ENCODE peak calls at places on chromosomes 3 and 15, in five cellular contexts. One of them, this sample, is unnamed.

GRCh38 chr3:48656061-48656840 is 6.4 kb downstream of the CELSR3 start:
- DNase-seq in ovary: peak
- DNase-seq in IMR-90: peak
- DNase-seq in GM12878: no peak
- DNase-seq in testis: peak
- DNase-seq in this sample: peak

GRCh38 chr3:117892991-117893390 is 1141.7 kb downstream of the IGSF11 start:
- DNase-seq in ovary: no peak
- DNase-seq in IMR-90: no peak
- DNase-seq in GM12878: no peak
- DNase-seq in testis: no peak
- DNase-seq in this sample: no peak

GRCh38 chr15:76439542-76439941 is 103.0 kb downstream of the ISL2 start:
- DNase-seq in ovary: no peak
- DNase-seq in IMR-90: no peak
- DNase-seq in GM12878: no peak
- DNase-seq in testis: no peak
- DNase-seq in this sample: no peak

GRCh38 chr15:38128389-38128788 is 124.2 kb upstream of the SPRED1 start:
- DNase-seq in ovary: no peak
- DNase-seq in IMR-90: peak
- DNase-seq in GM12878: no peak
- DNase-seq in testis: peak
- DNase-seq in this sample: no peak

GRCh38 chr3:126553284-126553811 is 5.4 kb downstream of the C3orf22 start:
- DNase-seq in ovary: peak
- DNase-seq in IMR-90: no peak
- DNase-seq in GM12878: no peak
- DNase-seq in testis: no peak
- DNase-seq in this sample: peak

GRCh38 chr3:133377396-133377795 is 22.5 kb upstream of the BFSP2 start:
- DNase-seq in ovary: no peak
- DNase-seq in IMR-90: peak
- DNase-seq in GM12878: no peak
- DNase-seq in testis: peak
- DNase-seq in this sample: peak

GRCh38 chr3:70702132-70702531 is 389.7 kb upstream of the MDFIC2 start:
- DNase-seq in ovary: no peak
- DNase-seq in IMR-90: no peak
- DNase-seq in GM12878: no peak
- DNase-seq in testis: no peak
- DNase-seq in this sample: no peak

GRCh38 chr3:99172736-99173657 is 271.5 kb upstream of the DCBLD2 start:
- DNase-seq in ovary: no peak
- DNase-seq in IMR-90: peak
- DNase-seq in GM12878: peak
- DNase-seq in testis: peak
- DNase-seq in this sample: peak

GRCh38 chr15:65008989-65009388 is 19.3 kb upstream of the SPG21 start:
- DNase-seq in ovary: no peak
- DNase-seq in IMR-90: no peak
- DNase-seq in GM12878: no peak
- DNase-seq in testis: no peak
- DNase-seq in this sample: no peak

GRCh38 chr3:22117751-22118346 is 366.8 kb upstream of the ZNF385D start:
- DNase-seq in ovary: no peak
- DNase-seq in IMR-90: peak
- DNase-seq in GM12878: no peak
- DNase-seq in testis: no peak
- DNase-seq in this sample: no peak

GRCh38 chr15:39704684-39705083 is 78.0 kb downstream of the FSIP1 start:
- DNase-seq in ovary: no peak
- DNase-seq in IMR-90: peak
- DNase-seq in GM12878: no peak
- DNase-seq in testis: no peak
- DNase-seq in this sample: no peak

GRCh38 chr3:161070980-161071663 is 34.0 kb downstream of the B3GALNT1 start:
- DNase-seq in ovary: no peak
- DNase-seq in IMR-90: no peak
- DNase-seq in GM12878: no peak
- DNase-seq in testis: no peak
- DNase-seq in this sample: no peak

GRCh38 chr3:157116017-157116416 is 43.9 kb downstream of the CCNL1 start:
- DNase-seq in ovary: no peak
- DNase-seq in IMR-90: no peak
- DNase-seq in GM12878: no peak
- DNase-seq in testis: no peak
- DNase-seq in this sample: no peak

DNA sequence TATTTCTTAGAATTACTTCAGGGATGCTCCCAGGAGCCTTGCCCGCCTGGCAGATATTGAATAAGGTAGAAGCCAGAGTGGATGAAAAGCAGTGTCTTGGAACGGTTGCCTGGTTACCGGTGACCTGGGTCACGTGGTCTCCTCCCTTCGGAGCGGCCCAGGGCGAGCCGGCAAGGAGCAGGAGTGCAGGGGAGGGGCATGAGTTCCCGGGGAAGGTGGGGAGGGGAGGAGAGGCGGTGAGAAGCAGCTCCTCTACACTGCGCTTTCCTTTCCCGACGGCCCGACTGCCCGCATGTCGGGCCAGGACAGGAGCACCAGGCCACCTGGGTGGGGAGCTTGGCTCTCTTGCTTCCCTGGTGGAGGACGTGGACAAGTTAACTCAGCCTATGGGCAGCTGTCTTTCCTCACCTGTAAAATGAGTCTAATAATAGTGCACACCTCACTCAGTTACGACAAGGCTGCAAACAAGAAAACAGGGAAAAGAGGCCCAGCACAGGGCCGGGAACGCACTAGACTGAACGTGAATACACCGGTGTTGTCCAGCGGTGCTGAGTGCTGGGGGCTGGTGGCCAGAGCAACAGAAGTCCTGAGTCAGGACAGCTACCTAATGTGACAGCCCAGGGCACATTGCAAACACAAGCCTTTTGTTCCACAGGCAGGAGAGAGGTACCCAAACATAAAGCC is 198.3 kb downstream of the ADAMTS9 start:
- DNase-seq in ovary: peak
- DNase-seq in IMR-90: no peak
- DNase-seq in GM12878: no peak
- DNase-seq in testis: peak
- DNase-seq in this sample: peak
- TF ChIP-seq CTCF in ovary: no peak
- TF ChIP-seq CTCF in IMR-90: no peak
- TF ChIP-seq CTCF in GM12878: no peak
- TF ChIP-seq CTCF in testis: no peak
- TF ChIP-seq CTCF in this sample: no peak

DNA sequence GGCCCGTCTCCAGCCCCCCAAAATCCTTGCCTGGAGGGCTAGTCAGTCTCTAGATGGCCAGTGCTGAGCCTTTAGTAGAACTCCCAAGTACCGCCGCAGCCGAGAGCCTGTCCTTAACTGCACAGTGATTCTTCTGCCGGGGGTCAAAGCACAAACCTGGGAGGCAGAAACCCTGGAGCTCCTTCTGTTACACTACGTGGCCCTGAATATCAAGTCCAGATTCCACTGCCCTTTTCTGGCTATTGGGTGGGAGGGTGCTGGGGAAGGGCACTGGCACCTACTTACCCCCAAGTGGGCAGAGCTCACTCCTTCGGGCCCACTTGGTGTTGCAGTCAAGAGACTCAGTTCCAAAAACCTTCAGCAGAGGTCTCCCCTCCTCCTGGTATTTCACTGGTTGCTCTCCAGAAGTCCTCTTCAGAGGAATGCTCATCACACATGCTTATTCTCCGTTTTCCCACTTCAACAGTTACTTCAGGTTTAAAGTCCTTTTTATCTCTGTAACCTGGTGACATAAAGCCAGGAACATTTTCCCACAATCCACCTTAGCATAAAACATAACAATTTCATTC is 10.8 kb downstream of the PDHB start:
- DNase-seq in ovary: no peak
- DNase-seq in IMR-90: peak
- DNase-seq in GM12878: no peak
- DNase-seq in testis: peak
- DNase-seq in this sample: no peak
- TF ChIP-seq CTCF in ovary: no peak
- TF ChIP-seq CTCF in IMR-90: peak
- TF ChIP-seq CTCF in GM12878: peak
- TF ChIP-seq CTCF in testis: no peak
- TF ChIP-seq CTCF in this sample: no peak

GRCh38 chr3:195546130-195546560 is 3.0 kb upstream of the PPP1R2 start:
- DNase-seq in ovary: no peak
- DNase-seq in IMR-90: peak
- DNase-seq in GM12878: no peak
- DNase-seq in testis: no peak
- DNase-seq in this sample: no peak
- TF ChIP-seq CTCF in ovary: no peak
- TF ChIP-seq CTCF in IMR-90: no peak
- TF ChIP-seq CTCF in GM12878: no peak
- TF ChIP-seq CTCF in testis: no peak
- TF ChIP-seq CTCF in this sample: no peak

GRCh38 chr3:14863324-14864100 is 44.8 kb downstream of the FGD5 start:
- DNase-seq in ovary: no peak
- DNase-seq in IMR-90: no peak
- DNase-seq in GM12878: no peak
- DNase-seq in testis: no peak
- DNase-seq in this sample: no peak

GRCh38 chr3:14861031-14861430 is 42.3 kb downstream of the FGD5 start:
- DNase-seq in ovary: no peak
- DNase-seq in IMR-90: no peak
- DNase-seq in GM12878: no peak
- DNase-seq in testis: no peak
- DNase-seq in this sample: peak

GRCh38 chr3:14862303-14862660 is 43.5 kb downstream of the FGD5 start:
- DNase-seq in ovary: no peak
- DNase-seq in IMR-90: no peak
- DNase-seq in GM12878: no peak
- DNase-seq in testis: no peak
- DNase-seq in this sample: no peak

GRCh38 chr3:14862661-14863230 is 44.0 kb downstream of the FGD5 start:
- DNase-seq in ovary: no peak
- DNase-seq in IMR-90: no peak
- DNase-seq in GM12878: no peak
- DNase-seq in testis: no peak
- DNase-seq in this sample: no peak

GRCh38 chr3:14861451-14862302 is 42.9 kb downstream of the FGD5 start:
- DNase-seq in ovary: no peak
- DNase-seq in IMR-90: no peak
- DNase-seq in GM12878: no peak
- DNase-seq in testis: no peak
- DNase-seq in this sample: no peak
- TF ChIP-seq CTCF in ovary: no peak
- TF ChIP-seq CTCF in IMR-90: no peak
- TF ChIP-seq CTCF in GM12878: no peak
- TF ChIP-seq CTCF in testis: no peak
- TF ChIP-seq CTCF in this sample: no peak

This sample was measured in endothelial cell.